ENCODE peak calls at places on chromosome 9, in four cellular contexts. W is CD8-positive, alpha-beta T cell; E is GM06990; I is Jurkat, Clone E6-1. P is an unnamed sample.

GRCh38 chr9:88379352-88379751 is 8.9 kb upstream of the SPIN1 start:
- DNase-seq in E (no peak), W (no peak), I (no peak), P (no peak)

GRCh38 chr9:136977223-136978072 is at the start of gene PTGDS:
- DNase-seq in W (no peak), E (no peak), I (no peak), P (no peak)

GRCh38 chr9:20620658-20621552 is 1.4 kb downstream of the MLLT3 start:
- DNase-seq in E (peak; percentile 67), I (no peak), W (peak; percentile 61), P (peak; percentile 60)

GRCh38 chr9:135252980-135253304 is 165.5 kb downstream of the OLFM1 start:
- DNase-seq in E (no peak), I (no peak), W (no peak), P (peak; percentile 42)

GRCh38 chr9:85416720-85417119 is 325.0 kb downstream of the AGTPBP1 start:
- DNase-seq in E (no peak), W (no peak), I (no peak), P (no peak)

GRCh38 chr9:134384811-134385479 is 58.7 kb downstream of the RXRA start:
- DNase-seq in W (no peak), I (no peak), E (no peak), P (no peak)

GRCh38 chr9:86246752-86247161 is 12.7 kb downstream of the C9orf153 start:
- DNase-seq in E (peak; percentile 35), W (no peak), I (no peak), P (peak; percentile 24)

GRCh38 chr9:120729796-120730195 is 15.5 kb upstream of the MEGF9 start:
- DNase-seq in W (no peak), I (no peak), E (no peak), P (no peak)

GRCh38 chr9:127825319-127826051 is 22.8 kb downstream of the FPGS start:
- DNase-seq in W (no peak), I (no peak), E (no peak), P (peak; percentile 86)

GRCh38 chr9:77014597-77015263 is 4.7 kb upstream of the FOXB2 start:
- DNase-seq in I (no peak), W (no peak), E (no peak), P (no peak)

GRCh38 chr9:92463989-92464388 is 18.3 kb downstream of the ASPN start:
- DNase-seq in W (no peak), I (no peak), E (no peak), P (no peak)

GRCh38 chr9:112886351-112886750 is 4.3 kb downstream of the SLC46A2 start:
- DNase-seq in E (no peak), I (no peak), W (no peak), P (no peak)

GRCh38 chr9:16341176-16341575 is 529.3 kb downstream of the BNC2 start:
- DNase-seq in I (no peak), W (no peak), E (no peak), P (no peak)

GRCh38 chr9:7735311-7735710 is 64.3 kb downstream of the DMAC1 start:
- DNase-seq in I (no peak), W (no peak), E (no peak), P (no peak)

GRCh38 chr9:90546200-90546599 is 96.4 kb downstream of the DIRAS2 start:
- DNase-seq in I (no peak), W (no peak), E (no peak), P (no peak)

GRCh38 chr9:135166566-135166965 is 79.1 kb downstream of the OLFM1 start:
- DNase-seq in W (no peak), I (no peak), E (no peak), P (no peak)

GRCh38 chr9:115170674-115171073 is 52.7 kb upstream of the TNC start:
- DNase-seq in I (no peak), W (no peak), E (no peak), P (no peak)

GRCh38 chr9:137021979-137022619 is 5.9 kb downstream of the ABCA2 start:
- DNase-seq in I (peak; percentile 66), E (peak; percentile 70), W (peak; percentile 70), P (peak; percentile 96)

GRCh38 chr9:36415822-36416515 is 15.9 kb upstream of the RNF38 start:
- DNase-seq in W (no peak), I (no peak), E (no peak), P (no peak)

DNA sequence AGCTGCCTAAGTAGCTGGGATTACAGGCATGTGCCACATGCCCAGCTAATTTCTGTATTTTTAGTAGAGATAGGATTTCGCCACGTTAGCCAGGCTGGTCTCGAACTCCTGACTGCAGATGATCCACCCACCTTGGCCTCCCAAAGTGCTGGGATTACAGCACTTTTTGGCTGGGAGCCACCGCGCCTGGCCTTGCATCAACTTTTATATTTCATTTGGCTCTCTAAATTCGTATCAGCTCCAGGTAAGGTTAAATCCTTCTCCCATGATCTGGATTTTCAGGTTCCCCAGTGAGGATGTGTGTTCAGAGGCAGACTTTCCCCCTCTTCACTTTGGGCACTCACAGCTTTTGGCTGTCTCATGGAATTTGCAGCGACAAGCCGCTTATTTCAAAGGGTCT is 16.8 kb upstream of the RNF38 start:
- DNase-seq in I (no peak), W (no peak), E (no peak), P (no peak)
- H3K4me3 ChIP-seq in I (no peak overlapping the region), W (no peak overlapping the region), E (no peak overlapping the region), P (no peak overlapping the region)

GRCh38 chr9:99103505-99103904 is 1.4 kb upstream of the TGFBR1 start:
- DNase-seq in E (no peak), I (no peak), W (no peak), P (no peak)
- H3K4me3 ChIP-seq in E (no peak overlapping the region), I (no peak overlapping the region), W (no peak overlapping the region), P (no peak overlapping the region)

GRCh38 chr9:105697871-105698270 is 3.5 kb downstream of the TMEM38B start:
- DNase-seq in I (no peak), W (no peak), E (no peak), P (no peak)
- H3K4me3 ChIP-seq in I (no peak overlapping the region), W (no peak overlapping the region), E (no peak overlapping the region), P (no peak overlapping the region)

GRCh38 chr9:124045076-124045829 is 33.7 kb downstream of the LHX2 start:
- DNase-seq in E (no peak), W (no peak), I (no peak), P (peak; percentile 59)
- H3K4me3 ChIP-seq in E (no peak overlapping the region), W (no peak overlapping the region), I (no peak overlapping the region), P (peak overlapping the region; percentile 44)

GRCh38 chr9:129611302-129611800 is 9.6 kb downstream of the C9orf50 start:
- DNase-seq in E (no peak), I (no peak), W (no peak), P (no peak)
- H3K4me3 ChIP-seq in E (no peak overlapping the region), I (peak overlapping the region; percentile 51), W (no peak overlapping the region), P (no peak overlapping the region)

GRCh38 chr9:13621871-13622564 is 342.5 kb upstream of the MPDZ start:
- DNase-seq in W (no peak), E (no peak), I (no peak), P (no peak)
- H3K4me3 ChIP-seq in W (no peak overlapping the region), E (no peak overlapping the region), I (no peak overlapping the region), P (no peak overlapping the region)

GRCh38 chr9:96618209-96619108 is 1.2 kb downstream of the CDC14B start:
- DNase-seq in I (no peak), E (no peak), W (no peak), P (peak; percentile 81)

GRCh38 chr9:96619109-96619435 is 571 bp downstream of the CDC14B start:
- DNase-seq in E (no peak), W (no peak), I (no peak), P (peak; percentile 34)

GRCh38 chr9:96620832-96621269 is 1.2 kb upstream of the CDC14B start:
- DNase-seq in E (no peak), I (no peak), W (no peak), P (no peak)

GRCh38 chr9:96620155-96620514 is 492 bp upstream of the CDC14B start:
- DNase-seq in W (no peak), E (no peak), I (no peak), P (no peak)

GRCh38 chr9:96619491-96620154 is at the start of gene CDC14B:
- DNase-seq in I (no peak), E (peak; percentile 44), W (peak; percentile 57), P (peak; percentile 87)
- H3K4me3 ChIP-seq in I (no peak within 1 kb of the TSS), E (peak within 1 kb of the TSS; percentile 28), W (peak within 1 kb of the TSS; percentile 46), P (peak within 1 kb of the TSS; percentile 60)

GRCh38 chr9:34047864-34048729 is 590 bp downstream of the UBAP2 start:
- DNase-seq in I (peak; percentile 48), E (no peak), W (peak; percentile 52), P (peak; percentile 63)
- H3K4me3 ChIP-seq in I (peak overlapping the region; percentile 72), E (peak overlapping the region; percentile 81), W (peak overlapping the region; percentile 79), P (peak overlapping the region; percentile 100)

DNA sequence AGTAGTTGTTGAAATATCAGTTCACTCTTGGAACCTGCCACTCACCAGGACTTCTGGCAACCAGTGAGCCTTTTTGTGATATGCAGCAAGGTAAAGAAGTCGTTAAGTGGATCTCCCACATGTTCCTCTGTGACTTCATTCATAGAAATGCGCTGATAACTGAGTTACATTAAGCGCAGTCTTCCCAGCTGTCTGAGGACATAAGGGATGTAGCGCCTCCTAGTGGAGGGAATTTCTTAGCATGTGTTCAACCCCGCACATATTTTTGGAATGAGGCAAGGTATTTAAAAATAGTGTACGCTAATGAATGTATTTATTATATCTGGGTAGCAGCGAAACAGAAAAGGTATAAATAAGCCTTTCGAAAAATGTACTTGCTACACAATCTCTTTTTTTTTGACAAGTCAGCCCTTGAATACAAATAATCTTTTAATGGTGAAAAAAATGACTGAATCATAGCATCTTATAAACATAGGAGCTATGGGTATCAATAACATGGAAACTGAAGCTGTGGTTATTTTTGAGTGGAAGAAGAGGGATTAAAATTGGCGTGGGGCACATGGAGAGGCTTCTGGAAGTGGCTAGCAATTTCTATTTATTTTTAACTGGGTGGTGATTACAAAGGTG is 38.0 kb downstream of the PALM2AKAP2 start:
- DNase-seq in E (no peak), I (peak; percentile 81), W (peak; percentile 11), P (no peak)
- H3K4me3 ChIP-seq in E (no peak overlapping the region), I (no peak overlapping the region), W (no peak overlapping the region), P (no peak overlapping the region)